ENCODE peak calls at places on chromosomes 3 and 15, in five cellular contexts. H is lower lobe of right lung, D is fibroblast of the conjunctiva, O is GM04504, A is foreskin fibroblast. M is an unnamed sample.

GRCh38 chr15:41656188-41656587 is 4.0 kb upstream of the MGA start:
- DNase-seq in O (no peak), H (no peak), D (no peak), A (peak; percentile 45), M (no peak)

GRCh38 chr3:126310816-126311215 is 46.4 kb downstream of the KLF15 start:
- DNase-seq in A (no peak), O (no peak), D (no peak), H (no peak), M (no peak)

GRCh38 chr3:100089802-100090668 is 24.3 kb downstream of the FILIP1L start:
- DNase-seq in D (peak; percentile 31), A (peak; percentile 89), H (no peak), O (no peak), M (peak; percentile 47)

GRCh38 chr15:67148196-67148701 is 82.8 kb downstream of the SMAD3 start:
- DNase-seq in O (peak; percentile 65), A (peak; percentile 79), D (no peak), H (no peak), M (peak; percentile 60)

GRCh38 chr3:72448858-72449257 is 399.4 kb downstream of the SHQ1 start:
- DNase-seq in A (peak; percentile 20), D (no peak), O (no peak), H (no peak), M (no peak)

GRCh38 chr3:124985358-124985757 is 50.8 kb upstream of the MUC13 start:
- DNase-seq in O (peak; percentile 73), H (no peak), A (peak; percentile 93), D (peak; percentile 47), M (no peak)

GRCh38 chr3:172138792-172139507 is 99.6 kb downstream of the FNDC3B start:
- DNase-seq in D (no peak), H (peak; percentile 49), A (peak; percentile 58), O (no peak), M (peak; percentile 86)

GRCh38 chr15:73237910-73238309 is 130.8 kb downstream of the HCN4 start:
- DNase-seq in D (no peak), H (no peak), A (no peak), O (no peak), M (no peak)

GRCh38 chr3:2661078-2661477 is 449.1 kb downstream of the IL5RA start:
- DNase-seq in D (no peak), H (no peak), O (no peak), A (no peak), M (no peak)

GRCh38 chr3:72152551-72153476 is 367.9 kb upstream of the PROK2 start:
- DNase-seq in A (peak; percentile 92), D (peak; percentile 66), O (peak; percentile 69), H (peak; percentile 75), M (no peak)

GRCh38 chr3:114718071-114718896 is 424.5 kb downstream of the TIGIT start:
- DNase-seq in D (no peak), A (no peak), O (no peak), H (no peak), M (no peak)

GRCh38 chr3:61936344-61936937 is 375.1 kb downstream of the PTPRG start:
- DNase-seq in H (no peak), D (no peak), A (peak; percentile 58), O (no peak), M (no peak)

GRCh38 chr3:15728766-15729165 is 69.0 kb downstream of the ANKRD28 start:
- DNase-seq in O (no peak), H (no peak), D (no peak), A (peak; percentile 29), M (no peak)

GRCh38 chr15:41416742-41417417 is at the start of gene RTF1:
- DNase-seq in A (peak; percentile 97), D (peak; percentile 76), H (peak; percentile 96), O (peak; percentile 76), M (peak; percentile 91)

GRCh38 chr15:77019476-77020331 is 24.8 kb downstream of the PSTPIP1 start:
- DNase-seq in O (no peak), A (no peak), H (no peak), D (no peak), M (peak; percentile 19)

GRCh38 chr3:154428369-154429206 is 1.4 kb downstream of the GPR149 start:
- DNase-seq in O (no peak), D (no peak), A (peak; percentile 55), H (no peak), M (no peak)

GRCh38 chr3:171256445-171257250 is 203.6 kb downstream of the TNIK start:
- DNase-seq in A (peak; percentile 76), O (no peak), H (no peak), D (no peak), M (no peak)

GRCh38 chr15:52103217-52104207 is 9.1 kb downstream of the BCL2L10 start:
- DNase-seq in O (peak; percentile 93), D (peak; percentile 89), H (no peak), A (peak; percentile 96), M (peak; percentile 79)

GRCh38 chr3:100402150-100402706 is 889 bp downstream of the LNP1 start:
- DNase-seq in O (no peak), D (peak; percentile 61), A (peak; percentile 57), H (no peak), M (no peak)

GRCh38 chr15:31870336-31871158 is 159.8 kb upstream of the CHRNA7 start:
- DNase-seq in H (peak; percentile 88), A (peak; percentile 92), D (peak; percentile 39), O (peak; percentile 27), M (peak; percentile 60)

GRCh38 chr15:84598250-84598649 is 2.6 kb upstream of the ZSCAN2 start:
- DNase-seq in H (no peak), A (peak; percentile 6), O (no peak), D (no peak), M (peak; percentile 57)

GRCh38 chr3:123084738-123085237 is 18.0 kb downstream of the PDIA5 start:
- DNase-seq in H (no peak), A (peak; percentile 56), O (no peak), D (no peak), M (no peak)

GRCh38 chr3:72960812-72961518 is 35.6 kb upstream of the PPP4R2 start:
- DNase-seq in D (peak; percentile 43), H (no peak), O (peak; percentile 38), A (peak; percentile 85), M (no peak)

GRCh38 chr3:143567823-143568222 is 280.4 kb downstream of the SLC9A9 start:
- DNase-seq in H (no peak), D (no peak), O (no peak), A (peak; percentile 44), M (no peak)

GRCh38 chr3:28139288-28139687 is 102.1 kb upstream of the CMC1 start:
- DNase-seq in O (no peak), D (no peak), A (no peak), H (no peak), M (no peak)

GRCh38 chr3:14392803-14393319 is 9.5 kb upstream of the SLC6A6 start:
- DNase-seq in O (no peak), D (no peak), A (no peak), H (no peak), M (no peak)